ENCODE peak calls at places on chromosomes 5 and 9, in four cellular contexts. One of them, this sample, is unnamed.

GRCh38 chr9:36559036-36559695 is 13.5 kb upstream of the MELK start:
- DNase-seq in left colon: no peak
- DNase-seq in lower lobe of right lung: no peak
- DNase-seq in NCI-H1105 treated with DMSO at 0.1 percent for 48 hours: no peak
- DNase-seq in this sample: no peak

GRCh38 chr9:83688921-83689320 is 18.8 kb downstream of the UBQLN1 start:
- DNase-seq in left colon: no peak
- DNase-seq in lower lobe of right lung: no peak
- DNase-seq in NCI-H1105 treated with DMSO at 0.1 percent for 48 hours: no peak
- DNase-seq in this sample: no peak

GRCh38 chr5:43155394-43156096 is 34.8 kb downstream of the ZNF131 start:
- DNase-seq in left colon: no peak
- DNase-seq in lower lobe of right lung: no peak
- DNase-seq in NCI-H1105 treated with DMSO at 0.1 percent for 48 hours: no peak
- DNase-seq in this sample: no peak

GRCh38 chr5:176847155-176847554 is 36.8 kb downstream of the UNC5A start:
- DNase-seq in left colon: no peak
- DNase-seq in lower lobe of right lung: no peak
- DNase-seq in NCI-H1105 treated with DMSO at 0.1 percent for 48 hours: no peak
- DNase-seq in this sample: no peak

GRCh38 chr5:135553688-135554462 is 18.1 kb upstream of the NEUROG1 start:
- DNase-seq in left colon: peak
- DNase-seq in lower lobe of right lung: no peak
- DNase-seq in NCI-H1105 treated with DMSO at 0.1 percent for 48 hours: peak
- DNase-seq in this sample: peak

GRCh38 chr5:135880801-135881200 is 14.8 kb downstream of the IL9 start:
- DNase-seq in left colon: no peak
- DNase-seq in lower lobe of right lung: no peak
- DNase-seq in NCI-H1105 treated with DMSO at 0.1 percent for 48 hours: peak
- DNase-seq in this sample: no peak

GRCh38 chr5:106545325-106545724 is 1125.4 kb downstream of the EFNA5 start:
- DNase-seq in left colon: no peak
- DNase-seq in lower lobe of right lung: no peak
- DNase-seq in NCI-H1105 treated with DMSO at 0.1 percent for 48 hours: no peak
- DNase-seq in this sample: no peak

GRCh38 chr5:24167791-24168190 is 477.0 kb downstream of the CDH10 start:
- DNase-seq in left colon: no peak
- DNase-seq in lower lobe of right lung: no peak
- DNase-seq in NCI-H1105 treated with DMSO at 0.1 percent for 48 hours: no peak
- DNase-seq in this sample: no peak

GRCh38 chr9:20496328-20496727 is 126.0 kb downstream of the MLLT3 start:
- DNase-seq in left colon: no peak
- DNase-seq in lower lobe of right lung: no peak
- DNase-seq in NCI-H1105 treated with DMSO at 0.1 percent for 48 hours: no peak
- DNase-seq in this sample: no peak

GRCh38 chr5:56512314-56512996 is 279.3 kb upstream of the ANKRD55 start:
- DNase-seq in left colon: no peak
- DNase-seq in lower lobe of right lung: no peak
- DNase-seq in NCI-H1105 treated with DMSO at 0.1 percent for 48 hours: no peak
- DNase-seq in this sample: no peak

This sample was measured in SHP77 treated with DMSO at 0.1 percent for 48 hours.